ENCODE peak calls at places on chromosomes 3 and 15, in seven cellular contexts. D is upper lobe of right lung, C is GM12878, E is right atrium auricular region, O is HL-60, S is kidney epithelial cell, L is PC-3. K is an unnamed sample.

GRCh38 chr3:4231041-4231440 is 72.1 kb upstream of the SETMAR start:
- DNase-seq in C (no peak), L (no peak), D (no peak), E (no peak), S (no peak), O (no peak), K (no peak)

GRCh38 chr3:190076601-190077444 is 43.9 kb downstream of the P3H2 start:
- DNase-seq in L (peak; percentile 90), D (no peak), O (no peak), E (no peak), S (peak; percentile 99), C (no peak), K (peak; percentile 96)

GRCh38 chr15:65410972-65411371 is 11.8 kb downstream of the IGDCC4 start:
- DNase-seq in C (no peak), S (no peak), O (no peak), D (no peak), E (no peak), L (no peak), K (no peak)

GRCh38 chr15:90959894-90960293 is 5.2 kb downstream of the RCCD1 start:
- DNase-seq in L (no peak), O (no peak), D (no peak), S (no peak), E (no peak), C (no peak), K (no peak)

GRCh38 chr15:80727596-80727995 is 32.5 kb downstream of the ABHD17C start:
- DNase-seq in D (no peak), S (no peak), O (no peak), L (no peak), C (no peak), E (no peak), K (no peak)

GRCh38 chr3:155070932-155071387 is 9.2 kb upstream of the MME start:
- DNase-seq in E (no peak), D (no peak), S (peak; percentile 80), C (no peak), O (no peak), L (peak; percentile 29), K (peak; percentile 99)

GRCh38 chr3:150961949-150962348 is 10.6 kb downstream of the CLRN1 start:
- DNase-seq in E (no peak), C (no peak), D (no peak), S (no peak), L (no peak), O (no peak), K (no peak)

GRCh38 chr3:5994651-5995050 is 807.1 kb downstream of the EDEM1 start:
- DNase-seq in D (no peak), O (no peak), C (no peak), S (no peak), E (no peak), L (no peak), K (no peak)

GRCh38 chr3:171135536-171135935 is 109.0 kb upstream of the SLC2A2 start:
- DNase-seq in E (no peak), L (no peak), D (no peak), C (no peak), O (no peak), S (no peak), K (peak; percentile 61)

GRCh38 chr15:63047792-63048114 is 5.2 kb downstream of the TPM1 start:
- DNase-seq in L (no peak), C (no peak), O (no peak), E (no peak), D (no peak), S (no peak), K (no peak)

GRCh38 chr15:66797921-66798320 is 95.9 kb downstream of the SMAD6 start:
- DNase-seq in O (no peak), D (no peak), L (no peak), E (no peak), C (no peak), S (no peak), K (no peak)

GRCh38 chr3:149120051-149120972 is 9.1 kb upstream of the HPS3 start:
- DNase-seq in E (no peak), O (no peak), S (no peak), C (peak; percentile 45), D (no peak), L (peak; percentile 86), K (peak; percentile 77)

GRCh38 chr3:58144478-58145142 is 66.2 kb downstream of the DNASE1L3 start:
- DNase-seq in C (no peak), O (no peak), E (no peak), L (no peak), D (no peak), S (no peak), K (no peak)

GRCh38 chr15:44193651-44194396 is 1.2 kb downstream of the FRMD5 start:
- DNase-seq in O (no peak), L (peak; percentile 48), E (no peak), D (no peak), S (no peak), C (no peak), K (peak; percentile 22)

GRCh38 chr15:88335074-88335473 is 78.5 kb upstream of the NTRK3 start:
- DNase-seq in S (no peak), C (no peak), O (no peak), L (no peak), D (no peak), E (no peak), K (no peak)

GRCh38 chr3:120071259-120071658 is 23.0 kb downstream of the GSK3B start:
- DNase-seq in D (no peak), E (no peak), L (no peak), S (no peak), O (no peak), C (no peak), K (no peak)

GRCh38 chr3:87268646-87269211 is 7.7 kb downstream of the POU1F1 start:
- DNase-seq in S (no peak), C (no peak), L (no peak), D (no peak), O (no peak), E (no peak), K (peak; percentile 5)

GRCh38 chr3:73740041-73740440 is 115.3 kb upstream of the PDZRN3 start:
- DNase-seq in D (no peak), C (no peak), E (no peak), O (no peak), S (no peak), L (no peak), K (no peak)

GRCh38 chr15:25727867-25728600 is 135.1 kb downstream of the ATP10A start:
- DNase-seq in O (no peak), S (no peak), C (no peak), L (no peak), E (peak; percentile 51), D (no peak), K (no peak)

GRCh38 chr3:171802601-171802956 is 7.7 kb downstream of the PLD1 start:
- DNase-seq in O (no peak), S (no peak), D (no peak), C (peak; percentile 70), L (no peak), E (no peak), K (no peak)

DNA sequence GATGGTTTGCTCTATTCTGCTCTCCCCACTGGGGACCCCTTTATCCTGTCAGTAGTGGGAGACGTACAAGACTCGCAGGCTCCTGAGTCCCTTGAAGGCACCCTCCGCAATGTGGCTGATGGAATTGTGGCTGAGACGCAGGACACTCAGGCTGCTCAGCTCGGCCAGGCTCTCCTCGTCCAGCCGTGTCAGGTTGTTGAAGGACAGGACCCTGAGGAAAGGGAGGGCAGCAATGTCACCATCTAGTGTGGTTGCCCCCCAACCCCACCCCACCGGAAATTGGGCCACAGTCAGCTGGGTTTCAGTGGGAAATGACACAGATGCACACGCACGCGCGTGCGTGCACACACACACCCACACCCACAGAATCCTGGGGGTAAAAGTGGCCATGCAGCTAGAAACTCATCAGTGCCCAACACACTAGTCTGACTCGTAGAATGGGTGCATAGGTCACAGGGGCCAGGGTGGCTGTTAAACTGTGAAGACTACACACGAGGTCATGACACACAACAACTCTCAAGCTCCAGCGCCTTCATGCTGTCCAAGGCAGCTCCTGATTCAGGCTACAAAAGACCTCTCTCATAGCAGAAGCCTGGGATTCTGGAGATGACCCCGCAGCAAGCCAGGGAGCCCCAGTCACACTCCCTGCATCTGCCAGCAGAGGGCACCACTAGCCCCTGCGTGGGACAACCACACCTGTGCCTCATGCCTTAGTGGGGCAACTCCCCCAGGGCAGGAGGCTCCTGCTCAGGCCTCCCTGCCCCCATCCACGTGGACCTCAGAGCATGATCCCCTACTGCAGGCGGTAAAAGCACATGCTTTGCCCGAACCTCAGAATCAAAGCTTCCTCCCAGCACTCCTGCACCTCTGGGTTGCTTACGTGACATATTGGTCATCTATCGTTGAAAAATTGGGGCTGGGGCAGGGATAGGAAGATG is 93.3 kb downstream of the LRIG1 start:
- DNase-seq in O (peak; percentile 13), S (no peak), C (no peak), L (peak; percentile 67), D (peak; percentile 83), E (peak; percentile 73), K (peak; percentile 67)
- TF ChIP-seq CTCF in O (peak; percentile 84), S (peak; percentile 90), C (peak; percentile 96), L (peak; percentile 73), D (peak; percentile 93), E (peak; percentile 88), K (peak; percentile 90)

GRCh38 chr3:181727122-181728036 is 15.7 kb downstream of the SOX2 start:
- DNase-seq in S (no peak), C (no peak), E (no peak), D (no peak), O (no peak), L (no peak), K (no peak)
- H3K4me3 ChIP-seq in S (no peak overlapping the region), C (peak overlapping the region; percentile 66), E (no peak overlapping the region), D (peak overlapping the region; percentile 37), O (no peak overlapping the region), L (no peak overlapping the region), K (no peak overlapping the region)

DNA sequence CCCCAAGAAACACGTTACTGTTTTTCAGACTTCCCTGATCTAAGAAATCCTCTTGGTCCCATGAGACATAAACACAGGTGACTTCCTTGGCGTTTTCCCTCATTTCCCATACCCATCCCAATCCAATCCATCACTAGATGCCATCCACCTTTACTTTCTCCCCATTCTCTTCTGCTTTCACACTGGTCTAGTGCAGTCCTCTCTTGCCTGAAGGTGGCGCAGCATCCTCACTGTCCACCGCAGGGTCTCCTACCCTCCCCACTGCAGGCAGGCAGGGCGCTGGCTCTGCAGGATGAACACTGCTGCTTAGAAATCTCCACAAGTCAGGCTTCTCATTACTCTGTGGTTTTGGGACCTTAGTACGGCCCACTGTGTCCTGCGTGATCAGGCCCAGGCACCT is 58.2 kb downstream of the RAB7A start:
- DNase-seq in O (peak; percentile 25), S (no peak), D (no peak), E (no peak), C (no peak), L (no peak), K (peak; percentile 19)
- TF ChIP-seq CTCF in O (peak; percentile 40), S (peak; percentile 80), D (peak; percentile 29), E (no peak), C (peak; percentile 50), L (peak; percentile 46), K (peak; percentile 46)

DNA sequence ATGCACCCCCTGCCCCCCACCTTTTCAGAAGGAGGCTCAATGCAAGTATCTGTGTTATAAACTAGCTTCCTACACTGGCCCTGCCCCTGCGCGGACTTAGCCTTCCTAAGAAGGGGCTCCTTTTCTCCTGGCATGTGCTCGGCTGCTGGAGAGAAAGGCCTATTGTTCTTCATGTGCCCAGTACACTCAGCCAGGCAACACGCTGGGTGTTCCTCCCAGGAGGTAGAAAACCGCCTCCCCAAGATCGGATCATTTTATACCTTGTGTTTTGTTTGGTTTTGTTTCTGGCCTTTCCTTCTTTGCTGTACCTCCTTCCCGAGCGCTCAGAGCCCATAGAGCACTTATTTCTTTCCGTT is 30.2 kb downstream of the CCNL1 start:
- DNase-seq in O (no peak), E (no peak), D (no peak), S (no peak), C (no peak), L (peak; percentile 63), K (no peak)
- H3K4me3 ChIP-seq in O (no peak overlapping the region), E (no peak overlapping the region), D (no peak overlapping the region), S (no peak overlapping the region), C (no peak overlapping the region), L (peak overlapping the region; percentile 33), K (no peak overlapping the region)

K was measured in fibroblast of mammary gland.